ENCODE peak calls at places on chromosomes 16 and 17, in ten cellular contexts. A, X, T, P, N, Y, V, M, O and S are unnamed samples.

GRCh38 chr16:87831421-87832136 is 37.7 kb downstream of the SLC7A5 start:
- DNase-seq in Y (no peak), V (no peak), O (no peak), M (no peak), T (no peak), X (no peak), A (no peak), P (no peak), N (no peak), S (no peak)

GRCh38 chr16:59146140-59146539 is 412.0 kb upstream of the GOT2 start:
- DNase-seq in Y (no peak), X (no peak), O (no peak), V (no peak), M (no peak), N (no peak), T (no peak), A (no peak), P (no peak), S (no peak)

GRCh38 chr17:72622661-72623433 is 469.6 kb downstream of the SLC39A11 start:
- DNase-seq in Y (no peak), A (no peak), P (no peak), V (no peak), M (no peak), X (no peak), N (no peak), T (no peak), O (no peak), S (no peak)

GRCh38 chr17:36602030-36602737 is 801 bp downstream of the MRM1 start:
- DNase-seq in Y (no peak), N (no peak), V (no peak), P (no peak), M (peak; percentile 11), T (no peak), X (peak; percentile 21), O (peak; percentile 41), A (peak; percentile 25), S (peak; percentile 22)

GRCh38 chr17:49548051-49548505 is 27.6 kb upstream of the NXPH3 start:
- DNase-seq in M (no peak), O (no peak), Y (no peak), A (no peak), N (no peak), T (no peak), X (no peak), P (no peak), V (no peak), S (no peak)

GRCh38 chr17:75315541-75316243 is 26.5 kb upstream of the SLC25A19 start:
- DNase-seq in X (no peak), O (no peak), N (no peak), P (no peak), Y (no peak), T (no peak), M (peak; percentile 26), V (peak; percentile 40), A (peak; percentile 22), S (no peak)

GRCh38 chr17:82153295-82153691 is 55.3 kb upstream of the FASN start:
- DNase-seq in A (no peak), Y (no peak), V (no peak), O (no peak), P (no peak), T (no peak), M (no peak), N (no peak), X (no peak), S (no peak)

GRCh38 chr16:49514391-49514980 is 140.9 kb downstream of the C16orf78 start:
- DNase-seq in Y (no peak), T (no peak), X (no peak), A (no peak), O (no peak), N (no peak), M (no peak), V (no peak), P (no peak), S (no peak)

GRCh38 chr17:63550816-63551639 is 751 bp downstream of the DCAF7 start:
- DNase-seq in N (no peak), Y (no peak), A (no peak), P (peak; percentile 71), V (no peak), X (peak; percentile 69), M (peak; percentile 49), O (peak; percentile 65), T (no peak), S (no peak)

GRCh38 chr17:70022175-70022574 is 52.9 kb upstream of the KCNJ16 start:
- DNase-seq in O (no peak), A (no peak), M (no peak), N (no peak), T (no peak), V (no peak), P (no peak), X (no peak), Y (no peak), S (no peak)

GRCh38 chr16:85613609-85614337 is 651 bp downstream of the GSE1 start:
- DNase-seq in N (no peak), M (peak; percentile 38), Y (no peak), V (no peak), P (peak; percentile 49), T (no peak), A (peak; percentile 72), X (peak; percentile 64), O (peak; percentile 93), S (peak; percentile 58)

GRCh38 chr16:52372313-52372712 is 174.6 kb downstream of the TOX3 start:
- DNase-seq in T (no peak), A (no peak), X (no peak), Y (no peak), V (no peak), P (no peak), O (peak; percentile 55), N (no peak), M (no peak), S (no peak)

GRCh38 chr17:48470388-48471034 is 40.5 kb upstream of the SKAP1 start:
- DNase-seq in P (no peak), M (no peak), X (no peak), T (no peak), V (no peak), A (no peak), Y (no peak), O (peak; percentile 39), N (no peak), S (no peak)

GRCh38 chr16:30931068-30931655 is 7.8 kb downstream of the FBXL19 start:
- DNase-seq in M (no peak), V (no peak), P (no peak), Y (no peak), T (no peak), N (no peak), O (no peak), A (no peak), X (no peak), S (no peak)

GRCh38 chr17:80446645-80447405 is 29.6 kb downstream of the NPTX1 start:
- DNase-seq in T (no peak), X (no peak), N (no peak), A (no peak), V (no peak), P (no peak), O (no peak), M (no peak), Y (no peak), S (no peak)

GRCh38 chr17:45376171-45376564 is 56.5 kb downstream of the ARHGAP27 start:
- DNase-seq in P (no peak), X (no peak), A (no peak), N (no peak), M (no peak), Y (no peak), O (peak; percentile 43), T (no peak), V (no peak), S (no peak)

GRCh38 chr17:47850692-47851573 is at the start of gene SP6:
- DNase-seq in P (peak; percentile 63), A (peak; percentile 61), O (peak; percentile 96), V (peak; percentile 44), N (peak; percentile 34), X (no peak), T (peak; percentile 39), M (peak; percentile 75), Y (peak; percentile 48), S (peak; percentile 50)